ENCODE peak calls at places on chromosomes 7 and 10, in five cellular contexts. One of them, this sample, is unnamed.
A peak's percentile ranks its signal among the peaks of the same experiment; 100 is the strongest.

GRCh38 chr7:33422825-33423645 is 293.7 kb downstream of the BBS9 start:
- DNase-seq in nephron progenitor cell: no peak
- DNase-seq in activated gamma-delta T cell treated with Interleukin-2 at 50 U/mL for 16 hours: no peak
- DNase-seq in lung microvascular endothelial cell: no peak
- DNase-seq in tibial artery: no peak
- DNase-seq in this sample: no peak

GRCh38 chr7:64876792-64877713 is 26.0 kb upstream of the ZNF273 start:
- DNase-seq in tibial artery: peak; percentile 70
- DNase-seq in activated gamma-delta T cell treated with Interleukin-2 at 50 U/mL for 16 hours: peak; percentile 52
- DNase-seq in nephron progenitor cell: peak; percentile 69
- DNase-seq in lung microvascular endothelial cell: peak; percentile 63
- DNase-seq in this sample: peak; percentile 81

GRCh38 chr7:27103489-27104226 is 1.2 kb upstream of the HOXA2 start:
- DNase-seq in activated gamma-delta T cell treated with Interleukin-2 at 50 U/mL for 16 hours: no peak
- DNase-seq in lung microvascular endothelial cell: peak; percentile 43
- DNase-seq in tibial artery: no peak
- DNase-seq in nephron progenitor cell: peak; percentile 65
- DNase-seq in this sample: no peak

GRCh38 chr10:71796749-71797405 is 23.6 kb upstream of the VSIR start:
- DNase-seq in activated gamma-delta T cell treated with Interleukin-2 at 50 U/mL for 16 hours: no peak
- DNase-seq in tibial artery: no peak
- DNase-seq in nephron progenitor cell: no peak
- DNase-seq in lung microvascular endothelial cell: peak; percentile 12
- DNase-seq in this sample: no peak

GRCh38 chr10:104966563-104967280 is 325.6 kb downstream of the SORCS3 start:
- DNase-seq in lung microvascular endothelial cell: no peak
- DNase-seq in nephron progenitor cell: no peak
- DNase-seq in activated gamma-delta T cell treated with Interleukin-2 at 50 U/mL for 16 hours: no peak
- DNase-seq in tibial artery: no peak
- DNase-seq in this sample: no peak

GRCh38 chr10:104232613-104233102 is 494 bp upstream of the CFAP43 start:
- DNase-seq in tibial artery: no peak
- DNase-seq in activated gamma-delta T cell treated with Interleukin-2 at 50 U/mL for 16 hours: no peak
- DNase-seq in lung microvascular endothelial cell: no peak
- DNase-seq in nephron progenitor cell: no peak
- DNase-seq in this sample: no peak

GRCh38 chr10:5737352-5737751 is 52.7 kb downstream of the TASOR2 start:
- DNase-seq in tibial artery: no peak
- DNase-seq in lung microvascular endothelial cell: no peak
- DNase-seq in activated gamma-delta T cell treated with Interleukin-2 at 50 U/mL for 16 hours: no peak
- DNase-seq in nephron progenitor cell: peak; percentile 23
- DNase-seq in this sample: no peak

GRCh38 chr7:494261-494687 is 25.4 kb downstream of the PDGFA start:
- DNase-seq in tibial artery: peak; percentile 64
- DNase-seq in activated gamma-delta T cell treated with Interleukin-2 at 50 U/mL for 16 hours: no peak
- DNase-seq in nephron progenitor cell: no peak
- DNase-seq in lung microvascular endothelial cell: no peak
- DNase-seq in this sample: no peak

GRCh38 chr7:140000666-140001268 is 62.0 kb downstream of the PARP12 start:
- DNase-seq in lung microvascular endothelial cell: no peak
- DNase-seq in nephron progenitor cell: no peak
- DNase-seq in tibial artery: no peak
- DNase-seq in activated gamma-delta T cell treated with Interleukin-2 at 50 U/mL for 16 hours: no peak
- DNase-seq in this sample: no peak

GRCh38 chr10:8278099-8278498 is 223.6 kb downstream of the GATA3 start:
- DNase-seq in lung microvascular endothelial cell: no peak
- DNase-seq in nephron progenitor cell: no peak
- DNase-seq in activated gamma-delta T cell treated with Interleukin-2 at 50 U/mL for 16 hours: no peak
- DNase-seq in tibial artery: no peak
- DNase-seq in this sample: no peak

GRCh38 chr7:116525298-116525912 is 569 bp downstream of the CAV1 start:
- DNase-seq in tibial artery: peak; percentile 82
- DNase-seq in nephron progenitor cell: peak; percentile 25
- DNase-seq in activated gamma-delta T cell treated with Interleukin-2 at 50 U/mL for 16 hours: peak; percentile 17
- DNase-seq in lung microvascular endothelial cell: peak; percentile 50
- DNase-seq in this sample: no peak

GRCh38 chr10:73798087-73798486 is 12.7 kb downstream of the ZSWIM8 start:
- DNase-seq in activated gamma-delta T cell treated with Interleukin-2 at 50 U/mL for 16 hours: no peak
- DNase-seq in tibial artery: no peak
- DNase-seq in lung microvascular endothelial cell: no peak
- DNase-seq in nephron progenitor cell: no peak
- DNase-seq in this sample: no peak

GRCh38 chr7:24728503-24729364 is 28.5 kb downstream of the GSDME start:
- DNase-seq in tibial artery: peak; percentile 61
- DNase-seq in nephron progenitor cell: no peak
- DNase-seq in lung microvascular endothelial cell: no peak
- DNase-seq in activated gamma-delta T cell treated with Interleukin-2 at 50 U/mL for 16 hours: no peak
- DNase-seq in this sample: no peak

GRCh38 chr10:70053212-70053895 is 708 bp downstream of the MACROH2A2 start:
- DNase-seq in tibial artery: no peak
- DNase-seq in lung microvascular endothelial cell: no peak
- DNase-seq in nephron progenitor cell: peak; percentile 62
- DNase-seq in activated gamma-delta T cell treated with Interleukin-2 at 50 U/mL for 16 hours: no peak
- DNase-seq in this sample: no peak

GRCh38 chr10:10056958-10057357 is 960.7 kb upstream of the CELF2 start:
- DNase-seq in tibial artery: no peak
- DNase-seq in activated gamma-delta T cell treated with Interleukin-2 at 50 U/mL for 16 hours: no peak
- DNase-seq in lung microvascular endothelial cell: no peak
- DNase-seq in nephron progenitor cell: no peak
- DNase-seq in this sample: no peak

GRCh38 chr7:19572566-19572965 is 136.3 kb downstream of the POLR1F start:
- DNase-seq in activated gamma-delta T cell treated with Interleukin-2 at 50 U/mL for 16 hours: no peak
- DNase-seq in lung microvascular endothelial cell: no peak
- DNase-seq in tibial artery: no peak
- DNase-seq in nephron progenitor cell: no peak
- DNase-seq in this sample: no peak

GRCh38 chr10:1328951-1329614 is 272.9 kb downstream of the WDR37 start:
- DNase-seq in activated gamma-delta T cell treated with Interleukin-2 at 50 U/mL for 16 hours: no peak
- DNase-seq in tibial artery: no peak
- DNase-seq in nephron progenitor cell: no peak
- DNase-seq in lung microvascular endothelial cell: no peak
- DNase-seq in this sample: no peak

GRCh38 chr7:116598278-116598677 is 73.4 kb downstream of the CAV1 start:
- DNase-seq in nephron progenitor cell: no peak
- DNase-seq in tibial artery: no peak
- DNase-seq in lung microvascular endothelial cell: peak; percentile 66
- DNase-seq in activated gamma-delta T cell treated with Interleukin-2 at 50 U/mL for 16 hours: no peak
- DNase-seq in this sample: no peak

GRCh38 chr7:74583630-74584029 is 73.9 kb upstream of the GTF2I start:
- DNase-seq in activated gamma-delta T cell treated with Interleukin-2 at 50 U/mL for 16 hours: no peak
- DNase-seq in tibial artery: no peak
- DNase-seq in lung microvascular endothelial cell: no peak
- DNase-seq in nephron progenitor cell: no peak
- DNase-seq in this sample: no peak

GRCh38 chr10:76394707-76395042 is 963.3 kb downstream of the LRMDA start:
- DNase-seq in tibial artery: no peak
- DNase-seq in nephron progenitor cell: no peak
- DNase-seq in lung microvascular endothelial cell: no peak
- DNase-seq in activated gamma-delta T cell treated with Interleukin-2 at 50 U/mL for 16 hours: no peak
- DNase-seq in this sample: no peak

GRCh38 chr10:34137955-34138354 is 677.1 kb downstream of the PARD3 start:
- DNase-seq in tibial artery: no peak
- DNase-seq in lung microvascular endothelial cell: no peak
- DNase-seq in nephron progenitor cell: no peak
- DNase-seq in activated gamma-delta T cell treated with Interleukin-2 at 50 U/mL for 16 hours: no peak
- DNase-seq in this sample: no peak

GRCh38 chr7:103915958-103916357 is 73.5 kb downstream of the RELN start:
- DNase-seq in lung microvascular endothelial cell: no peak
- DNase-seq in tibial artery: no peak
- DNase-seq in nephron progenitor cell: no peak
- DNase-seq in activated gamma-delta T cell treated with Interleukin-2 at 50 U/mL for 16 hours: no peak
- DNase-seq in this sample: no peak

GRCh38 chr10:114629824-114630430 is 28.1 kb downstream of the ABLIM1 start:
- DNase-seq in nephron progenitor cell: no peak
- DNase-seq in activated gamma-delta T cell treated with Interleukin-2 at 50 U/mL for 16 hours: no peak
- DNase-seq in lung microvascular endothelial cell: peak; percentile 37
- DNase-seq in tibial artery: no peak
- DNase-seq in this sample: no peak

GRCh38 chr10:12635127-12635541 is 285.8 kb downstream of the CAMK1D start:
- DNase-seq in tibial artery: no peak
- DNase-seq in activated gamma-delta T cell treated with Interleukin-2 at 50 U/mL for 16 hours: no peak
- DNase-seq in lung microvascular endothelial cell: no peak
- DNase-seq in nephron progenitor cell: no peak
- DNase-seq in this sample: no peak

GRCh38 chr7:82257118-82257695 is 186.4 kb downstream of the CACNA2D1 start:
- DNase-seq in activated gamma-delta T cell treated with Interleukin-2 at 50 U/mL for 16 hours: no peak
- DNase-seq in nephron progenitor cell: no peak
- DNase-seq in lung microvascular endothelial cell: no peak
- DNase-seq in tibial artery: no peak
- DNase-seq in this sample: no peak

GRCh38 chr10:48314107-48314506 is 7.6 kb downstream of the MAPK8 start:
- DNase-seq in tibial artery: no peak
- DNase-seq in activated gamma-delta T cell treated with Interleukin-2 at 50 U/mL for 16 hours: no peak
- DNase-seq in lung microvascular endothelial cell: no peak
- DNase-seq in nephron progenitor cell: no peak
- DNase-seq in this sample: no peak

GRCh38 chr10:75860009-75860408 is 428.6 kb downstream of the LRMDA start:
- DNase-seq in activated gamma-delta T cell treated with Interleukin-2 at 50 U/mL for 16 hours: no peak
- DNase-seq in nephron progenitor cell: no peak
- DNase-seq in tibial artery: no peak
- DNase-seq in lung microvascular endothelial cell: no peak
- DNase-seq in this sample: no peak

GRCh38 chr7:102875700-102876192 is 37.1 kb upstream of the LRRC17 start:
- DNase-seq in nephron progenitor cell: no peak
- DNase-seq in activated gamma-delta T cell treated with Interleukin-2 at 50 U/mL for 16 hours: no peak
- DNase-seq in tibial artery: no peak
- DNase-seq in lung microvascular endothelial cell: peak; percentile 28
- DNase-seq in this sample: no peak

GRCh38 chr10:6385683-6386082 is 183.0 kb downstream of the PFKFB3 start:
- DNase-seq in lung microvascular endothelial cell: no peak
- DNase-seq in activated gamma-delta T cell treated with Interleukin-2 at 50 U/mL for 16 hours: no peak
- DNase-seq in tibial artery: no peak
- DNase-seq in nephron progenitor cell: no peak
- DNase-seq in this sample: no peak

GRCh38 chr7:129066290-129067131 is 11.6 kb upstream of the TNPO3 start:
- DNase-seq in tibial artery: no peak
- DNase-seq in nephron progenitor cell: peak; percentile 14
- DNase-seq in lung microvascular endothelial cell: no peak
- DNase-seq in activated gamma-delta T cell treated with Interleukin-2 at 50 U/mL for 16 hours: no peak
- DNase-seq in this sample: no peak

GRCh38 chr7:129958643-129959479 is 6.1 kb upstream of the UBE2H start:
- DNase-seq in activated gamma-delta T cell treated with Interleukin-2 at 50 U/mL for 16 hours: no peak
- DNase-seq in lung microvascular endothelial cell: peak; percentile 90
- DNase-seq in tibial artery: no peak
- DNase-seq in nephron progenitor cell: no peak
- DNase-seq in this sample: no peak

GRCh38 chr7:106635411-106635810 is 25.5 kb downstream of the CCDC71L start:
- DNase-seq in lung microvascular endothelial cell: no peak
- DNase-seq in nephron progenitor cell: no peak
- DNase-seq in tibial artery: no peak
- DNase-seq in activated gamma-delta T cell treated with Interleukin-2 at 50 U/mL for 16 hours: no peak
- DNase-seq in this sample: no peak

GRCh38 chr7:155123413-155123812 is 53.3 kb downstream of the HTR5A start:
- DNase-seq in nephron progenitor cell: no peak
- DNase-seq in activated gamma-delta T cell treated with Interleukin-2 at 50 U/mL for 16 hours: no peak
- DNase-seq in tibial artery: no peak
- DNase-seq in lung microvascular endothelial cell: no peak
- DNase-seq in this sample: no peak

GRCh38 chr7:128810473-128810872 is 18.7 kb downstream of the CCDC136 start:
- DNase-seq in tibial artery: no peak
- DNase-seq in nephron progenitor cell: no peak
- DNase-seq in lung microvascular endothelial cell: no peak
- DNase-seq in activated gamma-delta T cell treated with Interleukin-2 at 50 U/mL for 16 hours: no peak
- DNase-seq in this sample: no peak

GRCh38 chr10:77702166-77702565 is 64.6 kb upstream of the KCNMA1 start:
- DNase-seq in lung microvascular endothelial cell: no peak
- DNase-seq in tibial artery: no peak
- DNase-seq in nephron progenitor cell: no peak
- DNase-seq in activated gamma-delta T cell treated with Interleukin-2 at 50 U/mL for 16 hours: no peak
- DNase-seq in this sample: no peak

GRCh38 chr7:12941512-12941911 is 254.1 kb downstream of the ARL4A start:
- DNase-seq in nephron progenitor cell: no peak
- DNase-seq in tibial artery: no peak
- DNase-seq in activated gamma-delta T cell treated with Interleukin-2 at 50 U/mL for 16 hours: no peak
- DNase-seq in lung microvascular endothelial cell: no peak
- DNase-seq in this sample: no peak

This sample was measured in anterior cingulate cortex.